ENCODE peak calls at places on chromosomes 16 and 17, in six cellular contexts. W is A549, R is psoas muscle, K is IMR-90, D is H1, I is cardiac muscle cell. O is an unnamed sample.

GRCh38 chr16:48535831-48536599 is 74.0 kb downstream of the N4BP1 start:
- DNase-seq in R (peak; percentile 85), W (no peak), I (no peak), D (no peak), K (peak; percentile 31), O (peak; percentile 52)

GRCh38 chr16:69323428-69323827 is 7.0 kb downstream of the PDF start:
- DNase-seq in I (no peak), R (no peak), K (no peak), D (no peak), W (no peak), O (no peak)

GRCh38 chr17:61251939-61252865 is 147.4 kb upstream of the TBX2 start:
- DNase-seq in I (peak; percentile 90), K (peak; percentile 99), D (no peak), R (peak; percentile 88), W (peak; percentile 41), O (peak; percentile 99)

GRCh38 chr17:34993031-34993430 is 12.7 kb downstream of the LIG3 start:
- DNase-seq in D (no peak), K (no peak), R (no peak), W (no peak), I (no peak), O (no peak)

GRCh38 chr17:48488548-48489106 is 42.2 kb downstream of the HOXB1 start:
- DNase-seq in D (no peak), W (no peak), I (peak; percentile 67), R (no peak), K (no peak), O (no peak)

GRCh38 chr17:6456914-6457687 is 12.8 kb downstream of the PIMREG start:
- DNase-seq in D (no peak), R (peak; percentile 51), K (peak; percentile 76), I (no peak), W (peak; percentile 57), O (peak; percentile 52)

GRCh38 chr16:4324479-4324868 is 8.6 kb downstream of the GLIS2 start:
- DNase-seq in R (no peak), I (no peak), W (no peak), D (no peak), K (no peak), O (no peak)

GRCh38 chr16:75087040-75087979 is 29.3 kb downstream of the LDHD start:
- DNase-seq in W (no peak), D (no peak), K (peak; percentile 93), I (peak; percentile 91), R (peak; percentile 71), O (no peak)

GRCh38 chr17:57578608-57578990 is 166.5 kb downstream of the CCDC182 start:
- DNase-seq in I (no peak), W (no peak), K (peak; percentile 51), D (no peak), R (no peak), O (no peak)

GRCh38 chr17:15456972-15457722 is 10.3 kb downstream of the CDRT4 start:
- DNase-seq in W (no peak), R (peak; percentile 94), I (no peak), K (peak; percentile 84), D (no peak), O (peak; percentile 37)

GRCh38 chr16:377419-377951 is 4.3 kb downstream of the PGAP6 start:
- DNase-seq in W (no peak), K (no peak), I (no peak), R (no peak), D (no peak), O (no peak)

GRCh38 chr16:11232852-11233726 is 22.9 kb downstream of the SOCS1 start:
- DNase-seq in K (no peak), W (no peak), R (peak; percentile 66), I (no peak), D (peak; percentile 69), O (no peak)

GRCh38 chr17:6209829-6210228 is 139.7 kb downstream of the WSCD1 start:
- DNase-seq in D (no peak), K (no peak), W (no peak), R (no peak), I (no peak), O (no peak)

GRCh38 chr17:48261297-48261880 is 153.8 kb downstream of the SNX11 start:
- DNase-seq in D (peak; percentile 70), R (no peak), K (peak; percentile 11), W (peak; percentile 92), I (peak; percentile 18), O (peak; percentile 12)

GRCh38 chr16:21001262-21001661 is 100.7 kb downstream of the LYRM1 start:
- DNase-seq in R (no peak), K (peak; percentile 4), W (peak; percentile 47), I (peak; percentile 35), D (peak; percentile 54), O (peak; percentile 8)

GRCh38 chr16:89422905-89423630 is 67.3 kb downstream of the ANKRD11 start:
- DNase-seq in W (no peak), I (peak; percentile 41), D (no peak), R (no peak), K (peak; percentile 79), O (peak; percentile 74)

GRCh38 chr17:39923836-39924690 is 3.3 kb downstream of the ORMDL3 start:
- DNase-seq in K (peak; percentile 49), W (no peak), R (no peak), I (no peak), D (no peak), O (peak; percentile 13)

GRCh38 chr17:7914771-7915610 is 1.1 kb downstream of the RNF227 start:
- DNase-seq in W (no peak), D (no peak), I (peak; percentile 6), R (no peak), K (peak; percentile 72), O (peak; percentile 41)

GRCh38 chr17:2694381-2695242 is 17.0 kb downstream of the CLUH start:
- DNase-seq in R (peak; percentile 57), I (no peak), D (no peak), W (no peak), K (no peak), O (no peak)

GRCh38 chr16:12064291-12064690 is 87.8 kb downstream of the SNX29 start:
- DNase-seq in R (no peak), W (no peak), K (no peak), D (no peak), I (no peak), O (no peak)

GRCh38 chr16:11187522-11187921 is 68.5 kb downstream of the SOCS1 start:
- DNase-seq in I (no peak), K (no peak), R (no peak), D (no peak), W (no peak), O (no peak)

GRCh38 chr16:27803775-27804549 is 254.0 kb downstream of the KATNIP start:
- DNase-seq in W (no peak), R (no peak), D (no peak), I (no peak), K (no peak), O (no peak)

GRCh38 chr16:85235988-85236831 is 123.9 kb upstream of the CIBAR2 start:
- DNase-seq in K (no peak), R (no peak), W (no peak), I (no peak), D (no peak), O (no peak)

GRCh38 chr17:48378696-48379095 is 51.3 kb downstream of the SKAP1 start:
- DNase-seq in D (no peak), I (no peak), K (no peak), R (no peak), W (no peak), O (no peak)

DNA sequence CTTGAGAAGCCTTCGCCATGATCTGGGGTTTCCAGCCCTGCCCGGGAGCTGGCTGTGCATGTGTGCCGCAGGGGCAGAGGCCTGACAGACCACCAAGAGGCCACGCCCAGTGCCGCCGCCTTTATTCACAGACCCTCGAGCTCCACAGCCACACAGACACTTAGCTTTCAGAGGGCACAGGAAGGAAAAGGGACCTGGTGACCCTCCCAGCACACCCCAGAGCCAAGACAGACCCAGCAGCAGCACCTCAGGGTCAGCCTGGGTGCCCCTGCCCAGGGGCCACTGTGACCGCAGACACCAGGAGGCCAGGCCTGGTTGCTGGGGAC is 10.8 kb downstream of the MCRIP1 start:
- DNase-seq in D (no peak), W (no peak), R (no peak), I (no peak), K (no peak), O (no peak)
- H3K27ac ChIP-seq in D (no peak overlapping the region), W (peak overlapping the region; percentile 81), R (peak overlapping the region; percentile 89), I (peak overlapping the region; percentile 90), K (no peak overlapping the region), O (no peak overlapping the region)

GRCh38 chr17:44414394-44415155 is 25.1 kb upstream of the ITGA2B start:
- DNase-seq in W (no peak), K (no peak), I (no peak), D (no peak), R (no peak), O (no peak)

GRCh38 chr17:44408786-44409185 is 19.3 kb upstream of the ITGA2B start:
- DNase-seq in W (no peak), I (no peak), K (no peak), D (no peak), R (no peak), O (no peak)

DNA sequence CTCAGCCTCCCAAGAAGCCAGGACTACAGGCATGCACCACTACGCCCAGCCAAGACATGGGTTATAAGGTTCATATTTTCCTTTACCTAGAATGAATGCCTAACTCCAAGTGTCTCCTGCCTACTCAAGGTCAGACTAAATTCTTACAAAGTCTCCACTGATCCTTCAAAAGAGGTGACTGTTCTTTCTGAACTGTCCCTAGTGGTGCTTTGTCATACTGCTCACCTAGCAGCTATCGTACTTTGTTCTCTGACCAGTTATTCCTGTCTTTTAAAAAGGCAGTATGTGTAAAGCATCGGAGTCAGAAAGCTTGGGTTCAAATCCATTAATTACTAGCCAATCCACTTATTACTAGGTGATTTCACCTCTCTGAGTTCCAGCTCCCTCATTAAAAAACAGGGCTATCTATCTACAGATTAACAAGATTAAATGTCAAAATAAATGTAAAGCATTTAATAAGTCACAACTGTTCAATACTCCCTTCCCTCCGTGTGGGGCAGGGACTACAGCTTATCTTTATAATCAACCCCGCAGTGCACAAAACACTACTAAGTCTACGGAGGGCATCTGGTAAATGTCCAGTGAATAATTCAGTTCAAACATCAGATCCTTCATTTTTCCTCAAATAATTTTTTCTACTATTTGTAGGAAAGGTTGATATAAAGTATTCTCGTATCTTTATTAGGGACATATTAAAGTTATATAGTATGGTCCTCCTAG is 20.0 kb upstream of the ITGA2B start:
- DNase-seq in I (no peak), R (no peak), D (no peak), W (no peak), K (no peak), O (no peak)
- TF ChIP-seq CTCF in I (no peak), R (no peak), D (peak; percentile 51), W (no peak), K (no peak), O (no peak)

GRCh38 chr16:51146256-51146924 is 4.7 kb downstream of the SALL1 start:
- DNase-seq in I (peak; percentile 38), D (peak; percentile 33), W (no peak), K (peak; percentile 75), R (no peak), O (no peak)
- H3K4me3 ChIP-seq in I (peak overlapping the region; percentile 3), D (no peak overlapping the region), W (no peak overlapping the region), K (peak overlapping the region; percentile 34), R (no peak overlapping the region), O (peak overlapping the region; percentile 3)

DNA sequence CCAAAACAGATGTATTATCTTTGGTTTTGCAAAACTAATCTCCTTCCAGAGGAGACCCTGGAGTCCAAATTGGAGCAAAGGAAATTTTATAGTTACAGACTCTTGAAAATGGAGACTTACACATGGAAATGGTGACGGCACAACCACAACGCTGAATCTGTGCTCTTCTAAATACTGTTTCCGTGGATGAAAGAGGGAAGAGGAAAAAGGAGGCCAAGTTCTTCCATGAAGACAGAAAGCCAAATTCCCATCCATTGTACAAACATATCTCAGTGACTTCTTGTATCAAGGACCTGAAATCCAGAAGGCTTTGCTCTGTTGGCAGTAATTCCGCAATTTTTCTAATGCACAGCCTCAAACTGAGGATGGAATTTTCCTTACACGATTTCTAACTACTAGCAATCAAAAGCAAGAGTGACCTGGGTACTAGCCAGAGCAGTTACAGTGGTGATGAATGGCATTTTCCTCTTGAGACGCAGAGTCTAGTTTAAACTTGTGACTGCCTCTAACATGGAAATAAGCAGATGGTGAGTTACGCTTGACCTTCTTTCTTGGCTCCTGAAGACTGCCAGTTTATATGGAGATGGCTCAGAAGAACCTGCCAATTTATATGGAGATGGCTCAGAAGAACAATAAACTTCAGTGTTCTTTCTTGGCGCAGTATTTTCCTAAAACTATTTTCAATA is 38.4 kb downstream of the VPS53 start:
- DNase-seq in K (peak; percentile 83), R (no peak), W (no peak), D (no peak), I (peak; percentile 25), O (no peak)
- H3K27ac ChIP-seq in K (no peak overlapping the region), R (no peak overlapping the region), W (no peak overlapping the region), D (no peak overlapping the region), I (peak overlapping the region; percentile 34), O (no peak overlapping the region)